ENCODE peak calls at places on chromosome 17, in six cellular contexts. O is stimulated activated CD4-positive, alpha-beta T cell treated with anti-CD3 and anti-CD28 coated beads, Interleukin-1b, Interleukin-23, amount 100 ng/mL, for 1 hour; I is stimulated activated CD8-positive, alpha-beta memory T cell treated with anti-CD3 and anti-CD28 coated beads, Interleukin-4, amount 100 ng/mL, for 4 hours; W is NCI-H2029; M is RKO; Q is B cell. D is an unnamed sample.

GRCh38 chr17:10336393-10336792 is 36.4 kb downstream of the MYH13 start:
- DNase-seq in M (no peak), I (no peak), W (no peak), O (no peak), Q (no peak), D (no peak)

GRCh38 chr17:19002805-19003542 is 1.6 kb downstream of the FAM83G start:
- DNase-seq in W (no peak), O (no peak), M (peak; percentile 83), Q (no peak), I (no peak), D (no peak)

GRCh38 chr17:50661348-50661747 is 26.7 kb downstream of the ABCC3 start:
- DNase-seq in W (no peak), O (no peak), M (no peak), Q (no peak), I (no peak), D (no peak)

GRCh38 chr17:82160081-82160480 is 52.6 kb downstream of the CCDC57 start:
- DNase-seq in Q (no peak), W (no peak), I (no peak), O (no peak), M (peak; percentile 34), D (no peak)

GRCh38 chr17:16407911-16408588 is 7.3 kb upstream of the TRPV2 start:
- DNase-seq in M (no peak), Q (peak; percentile 57), I (no peak), O (no peak), W (no peak), D (peak; percentile 87)

GRCh38 chr17:63116967-63117366 is 150.9 kb downstream of the TANC2 start:
- DNase-seq in O (no peak), W (peak; percentile 15), Q (no peak), I (no peak), M (peak; percentile 30), D (no peak)

GRCh38 chr17:76054112-76054476 is 18.2 kb downstream of the SRP68 start:
- DNase-seq in Q (no peak), O (no peak), W (no peak), I (no peak), M (no peak), D (no peak)

GRCh38 chr17:214881-215331 is 33.5 kb upstream of the DOC2B start:
- DNase-seq in Q (no peak), M (no peak), W (no peak), I (no peak), O (no peak), D (peak; percentile 56)

GRCh38 chr17:20266806-20267458 is 200.4 kb downstream of the LGALS9B start:
- DNase-seq in W (peak; percentile 9), Q (no peak), O (no peak), I (no peak), M (no peak), D (no peak)

GRCh38 chr17:64974750-64975317 is 55.6 kb upstream of the LRRC37A3 start:
- DNase-seq in M (peak; percentile 16), I (no peak), Q (no peak), W (no peak), O (no peak), D (no peak)

GRCh38 chr17:48351916-48352332 is 78.1 kb downstream of the SKAP1 start:
- DNase-seq in O (no peak), W (no peak), I (no peak), M (peak; percentile 58), Q (peak; percentile 24), D (no peak)

GRCh38 chr17:57215317-57215716 is 41.0 kb upstream of the MSI2 start:
- DNase-seq in I (no peak), O (no peak), M (no peak), Q (no peak), W (no peak), D (no peak)

GRCh38 chr17:83203472-83204221 is 124.2 kb downstream of the METRNL start:
- DNase-seq in M (no peak), Q (no peak), W (no peak), O (no peak), I (no peak), D (peak; percentile 65)

GRCh38 chr17:1931759-1932579 is 93.2 kb downstream of the RTN4RL1 start:
- DNase-seq in I (no peak), M (no peak), O (no peak), Q (no peak), W (peak; percentile 21), D (peak; percentile 77)

GRCh38 chr17:29150191-29150590 is 30.0 kb downstream of the MYO18A start:
- DNase-seq in Q (no peak), M (no peak), I (no peak), W (no peak), O (no peak), D (no peak)

GRCh38 chr17:43860927-43861622 is 14.1 kb downstream of the CD300LG start:
- DNase-seq in Q (no peak), M (no peak), W (no peak), I (no peak), O (no peak), D (peak; percentile 67)

GRCh38 chr17:59914274-59914854 is 21.4 kb downstream of the RPS6KB1 start:
- DNase-seq in Q (peak; percentile 54), I (no peak), W (no peak), M (peak; percentile 66), O (no peak), D (no peak)

GRCh38 chr17:4588862-4589625 is 4.7 kb downstream of the SMTNL2 start:
- DNase-seq in M (no peak), Q (no peak), O (no peak), I (no peak), W (no peak), D (no peak)

GRCh38 chr17:57370051-57370581 is 113.8 kb downstream of the MSI2 start:
- DNase-seq in I (no peak), W (no peak), O (no peak), M (no peak), Q (no peak), D (no peak)

GRCh38 chr17:7720125-7720524 is 2.6 kb downstream of the DNAH2 start:
- DNase-seq in O (no peak), Q (no peak), M (no peak), I (no peak), W (no peak), D (no peak)

GRCh38 chr17:80921741-80922579 is 69.7 kb upstream of the CHMP6 start:
- DNase-seq in M (no peak), W (no peak), O (no peak), I (no peak), Q (no peak), D (peak; percentile 58)

GRCh38 chr17:39027037-39027436 is 59.8 kb upstream of the FBXO47 start:
- DNase-seq in W (peak; percentile 74), I (no peak), Q (no peak), M (peak; percentile 37), O (no peak), D (peak; percentile 87)

GRCh38 chr17:28365487-28365886 is 488 bp upstream of the SEBOX start:
- DNase-seq in W (no peak), O (no peak), I (no peak), M (no peak), Q (no peak), D (no peak)

GRCh38 chr17:50963139-50963538 is 97.0 kb upstream of the TOB1 start:
- DNase-seq in M (no peak), Q (no peak), W (no peak), O (no peak), I (no peak), D (no peak)

GRCh38 chr17:46876353-46876887 is 25.0 kb downstream of the WNT9B start:
- DNase-seq in Q (no peak), O (no peak), I (no peak), M (no peak), W (peak; percentile 50), D (no peak)

GRCh38 chr17:17826942-17827785 is 9.6 kb downstream of the SREBF1 start:
- DNase-seq in O (no peak), M (no peak), Q (no peak), W (no peak), I (no peak), D (no peak)